ENCODE peak calls at places on chromosomes 12 and 14, in four cellular contexts. U is BJ, L is colonic mucosa, K is Caki2. J is an unnamed sample.

GRCh38 chr12:5088586-5089264 is 45.0 kb downstream of the KCNA5 start:
- DNase-seq in U (peak), L (no peak), K (peak), J (no peak)

GRCh38 chr12:83896416-83896815 is 1016.2 kb downstream of the SLC6A15 start:
- DNase-seq in U (peak), L (no peak), K (no peak), J (no peak)

GRCh38 chr14:22780105-22780679 is 13.7 kb downstream of the OXA1L start:
- DNase-seq in U (no peak), L (no peak), K (peak), J (no peak)

GRCh38 chr14:94115068-94115591 is 4.6 kb downstream of the IFI27 start:
- DNase-seq in U (no peak), L (peak), K (no peak), J (no peak)

GRCh38 chr14:68939893-68940613 is 39.0 kb downstream of the ACTN1 start:
- DNase-seq in U (peak), L (peak), K (peak), J (no peak)

GRCh38 chr12:113424915-113425823 is 3.0 kb downstream of the SDSL start:
- DNase-seq in U (no peak), L (peak), K (peak), J (peak)

GRCh38 chr14:106044949-106045596 is 518.7 kb downstream of the TMEM121 start:
- DNase-seq in U (no peak), L (peak), K (peak), J (no peak)

GRCh38 chr14:102452302-102452701 is 57.3 kb downstream of the ANKRD9 start:
- DNase-seq in U (no peak), L (no peak), K (no peak), J (peak)

GRCh38 chr12:68630598-68630997 is 19.9 kb downstream of the RAP1B start:
- DNase-seq in U (no peak), L (no peak), K (no peak), J (no peak)

GRCh38 chr12:109718390-109718789 is 4.8 kb downstream of the FAM222A start:
- DNase-seq in U (no peak), L (no peak), K (no peak), J (peak)

J was measured in dorsolateral prefrontal cortex.